ENCODE peak calls at places on chromosome 10, in five cellular contexts. E is GM12865; U is lung; Q is CD8-positive, alpha-beta T cell; L is kidney epithelial cell. P is an unnamed sample.
A peak's percentile ranks its signal among the peaks of the same experiment; 100 is the strongest.

GRCh38 chr10:126476256-126476655 is 88.0 kb upstream of the ADAM12 start:
- DNase-seq in E (no peak), U (no peak), Q (no peak), L (no peak), P (no peak)

GRCh38 chr10:75853085-75853484 is 421.7 kb downstream of the LRMDA start:
- DNase-seq in U (no peak), E (no peak), Q (no peak), L (no peak), P (no peak)

GRCh38 chr10:3805791-3806381 is 20.9 kb upstream of the KLF6 start:
- DNase-seq in Q (peak; percentile 51), L (no peak), E (peak; percentile 75), U (no peak), P (no peak)

GRCh38 chr10:9305018-9305655 is 1250.6 kb downstream of the GATA3 start:
- DNase-seq in E (peak; percentile 24), L (no peak), Q (no peak), U (no peak), P (no peak)

GRCh38 chr10:102627446-102628293 is 16.6 kb upstream of the TRIM8 start:
- DNase-seq in U (no peak), E (no peak), Q (no peak), L (no peak), P (no peak)

GRCh38 chr10:129586897-129587443 is 119.9 kb downstream of the MGMT start:
- DNase-seq in Q (no peak), U (no peak), L (no peak), E (no peak), P (no peak)

GRCh38 chr10:63866747-63867140 is 345.5 kb downstream of the REEP3 start:
- DNase-seq in E (no peak), U (no peak), L (no peak), Q (no peak), P (no peak)

GRCh38 chr10:28408237-28408777 is 105.4 kb upstream of the MPP7 start:
- DNase-seq in L (no peak), E (no peak), U (no peak), Q (no peak), P (no peak)

GRCh38 chr10:110803830-110804338 is 67.8 kb upstream of the PDCD4 start:
- DNase-seq in E (peak; percentile 75), L (no peak), U (no peak), Q (peak; percentile 54), P (no peak)

GRCh38 chr10:119253433-119254174 is 46.2 kb downstream of the GRK5 start:
- DNase-seq in U (peak; percentile 51), Q (no peak), L (peak; percentile 69), E (no peak), P (peak; percentile 34)

GRCh38 chr10:69842932-69843331 is 41.2 kb downstream of the COL13A1 start:
- DNase-seq in Q (no peak), L (no peak), E (no peak), U (no peak), P (no peak)

GRCh38 chr10:110527731-110528171 is 30.0 kb downstream of the DUSP5 start:
- DNase-seq in E (no peak), U (no peak), L (no peak), Q (no peak), P (no peak)

GRCh38 chr10:3806603-3807002 is 21.6 kb upstream of the KLF6 start:
- DNase-seq in L (no peak), E (peak; percentile 30), U (no peak), Q (no peak), P (no peak)

GRCh38 chr10:43131256-43131655 is 7.0 kb upstream of the CSGALNACT2 start:
- DNase-seq in Q (no peak), L (no peak), E (no peak), U (peak; percentile 7), P (no peak)

GRCh38 chr10:29962451-29962850 is 96.9 kb downstream of the JCAD start:
- DNase-seq in L (no peak), E (no peak), Q (no peak), U (no peak), P (no peak)

GRCh38 chr10:61503051-61503450 is 49.9 kb upstream of the TMEM26 start:
- DNase-seq in E (no peak), U (no peak), Q (no peak), L (no peak), P (no peak)

GRCh38 chr10:129780901-129781795 is 182.9 kb downstream of the EBF3 start:
- DNase-seq in Q (no peak), L (no peak), E (no peak), U (no peak), P (no peak)

GRCh38 chr10:101889256-101890210 is 45.9 kb upstream of the KCNIP2 start:
- DNase-seq in E (peak; percentile 90), U (peak; percentile 65), Q (peak; percentile 65), L (peak; percentile 19), P (peak; percentile 73)

DNA sequence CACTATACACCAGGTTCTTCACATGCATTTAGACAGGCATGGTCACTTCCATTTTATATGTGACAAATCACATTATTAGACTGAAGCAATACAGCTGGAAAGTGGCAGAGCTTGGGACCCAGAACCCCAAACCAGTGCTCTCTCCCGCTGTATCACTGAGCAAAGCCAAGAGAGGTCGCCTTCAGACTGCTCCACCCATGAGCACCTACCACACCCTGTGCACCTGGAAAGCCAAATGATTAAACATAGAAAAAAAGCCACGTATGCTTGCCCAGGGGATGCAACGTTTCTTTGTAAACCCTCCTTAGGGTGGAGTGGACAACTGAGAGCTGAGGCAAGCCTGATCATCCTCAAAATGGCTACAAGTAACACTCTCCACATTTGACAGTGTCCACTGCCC is 72.5 kb downstream of the CCDC6 start:
- DNase-seq in E (peak; percentile 16), Q (no peak), L (no peak), U (no peak), P (no peak)
- TF ChIP-seq CTCF in E (no peak), Q (no peak), L (no peak), U (no peak), P (no peak)

GRCh38 chr10:35336084-35336831 is at the start of gene CCNY:
- DNase-seq in L (no peak), E (peak; percentile 82), U (peak; percentile 83), Q (peak; percentile 78), P (peak; percentile 76)

GRCh38 chr10:35335718-35336083 is 608 bp upstream of the CCNY start:
- DNase-seq in U (no peak), Q (peak; percentile 16), L (no peak), E (peak; percentile 56), P (no peak)

GRCh38 chr10:35335133-35335532 is 1.2 kb upstream of the CCNY start:
- DNase-seq in U (no peak), L (no peak), Q (no peak), E (no peak), P (no peak)

GRCh38 chr10:35339946-35340345 is 3.6 kb downstream of the CCNY start:
- DNase-seq in E (peak; percentile 77), Q (no peak), U (no peak), L (no peak), P (no peak)

DNA sequence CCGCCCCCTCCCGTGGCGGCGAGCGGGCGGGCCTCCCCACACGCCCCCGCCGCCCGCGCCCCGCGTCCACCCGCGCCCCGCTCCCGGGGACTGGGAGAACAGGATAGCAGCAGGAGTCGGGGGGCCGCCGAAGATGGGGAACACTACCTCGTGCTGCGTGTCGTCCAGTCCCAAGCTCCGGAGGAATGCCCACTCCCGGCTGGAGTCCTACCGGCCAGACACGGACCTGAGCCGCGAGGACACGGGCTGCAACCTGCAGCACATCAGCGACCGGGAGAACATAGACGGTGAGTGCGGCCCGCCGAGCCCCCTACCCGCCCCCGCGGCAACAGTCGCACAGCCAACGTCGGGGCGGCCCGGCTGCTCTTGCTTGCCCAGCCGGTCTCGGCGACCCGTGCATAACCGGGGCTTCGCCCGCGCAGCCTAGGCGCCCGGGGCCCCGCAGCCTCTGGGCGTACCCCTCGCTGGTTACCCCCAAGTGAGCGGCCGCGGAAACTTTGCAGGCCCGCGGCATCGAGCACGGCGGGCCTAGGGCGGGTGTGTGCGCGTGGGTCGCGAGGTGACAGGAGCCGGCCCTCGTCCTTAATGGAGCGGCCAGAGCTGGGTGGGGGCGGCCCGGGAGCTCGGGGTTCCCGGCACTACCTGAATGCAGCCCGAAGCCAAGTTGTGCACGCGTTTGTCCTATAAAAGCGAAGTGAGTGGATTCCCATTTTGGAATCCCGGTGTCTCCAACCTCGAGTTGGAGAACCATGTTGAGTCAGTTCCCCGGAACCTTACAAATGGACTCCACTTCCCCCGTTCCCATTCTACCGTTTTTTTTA is 822 bp downstream of the CCNY start:
- DNase-seq in U (peak; percentile 48), L (no peak), Q (peak; percentile 39), E (no peak), P (peak; percentile 50)
- TF ChIP-seq CTCF in U (no peak), L (no peak), Q (no peak), E (no peak), P (no peak)

GRCh38 chr10:32893431-32893830 is 64.6 kb downstream of the ITGB1 start:
- DNase-seq in L (no peak), Q (no peak), U (no peak), E (no peak), P (no peak)
- TF ChIP-seq CTCF in L (peak; percentile 6), Q (no peak), U (no peak), E (no peak), P (no peak)

DNA sequence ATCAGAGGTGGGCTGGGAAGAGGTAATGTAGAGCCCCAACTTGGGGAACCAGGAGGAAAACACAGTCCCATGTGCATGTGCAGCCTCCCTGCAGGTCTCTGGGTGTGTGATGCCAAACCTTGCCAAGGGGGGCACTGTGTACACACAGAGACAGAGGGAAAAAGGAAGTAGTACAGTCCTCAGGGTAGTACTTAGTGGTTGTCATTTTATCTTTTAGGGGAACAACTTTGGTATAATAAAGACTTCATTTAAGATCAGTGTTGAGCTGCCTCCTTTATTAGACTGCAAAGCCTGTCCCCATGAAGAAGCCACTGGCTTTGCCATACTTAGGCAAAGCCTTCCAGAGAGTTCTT is 151.8 kb downstream of the CDH23 start:
- DNase-seq in E (peak; percentile 39), Q (no peak), L (no peak), U (no peak), P (no peak)
- TF ChIP-seq CTCF in E (peak; percentile 53), Q (no peak), L (peak; percentile 28), U (no peak), P (peak; percentile 29)

GRCh38 chr10:86334515-86335085 is 32.0 kb downstream of the GRID1 start:
- DNase-seq in E (no peak), U (no peak), L (no peak), Q (no peak), P (no peak)
- TF ChIP-seq CTCF in E (no peak), U (no peak), L (no peak), Q (no peak), P (no peak)

P was measured in mesothelial cell of epicardium.